ENCODE peak calls at places on chromosomes 12 and 14, in nine cellular contexts. X is NCI-H1092; Y is iPS DF 19.7; K is NCI-H1694; C is stimulated activated naive CD8-positive, alpha-beta T cell treated with anti-CD3 and anti-CD28 coated beads, Interleukin-15, amount 100 ng/mL, for 72 hours; Q is stimulated activated CD4-positive, alpha-beta T cell treated with anti-CD3 and anti-CD28 coated beads, TNF-alpha, amount 100 ng/mL, for 24 hours; D is amygdala; P is amniotic epithelial cell; M is CD4-positive, alpha-beta T cell. I is an unnamed sample.

GRCh38 chr12:61412209-61412608 is 848.0 kb upstream of the USP15 start:
- DNase-seq in P (no peak), K (no peak), X (no peak), C (no peak), Y (no peak), D (no peak), Q (no peak), M (no peak), I (no peak)

GRCh38 chr14:91352101-91352500 is 65.5 kb downstream of the CCDC88C start:
- DNase-seq in X (peak; percentile 41), P (no peak), K (no peak), D (peak; percentile 47), Q (no peak), C (no peak), M (no peak), Y (no peak), I (no peak)

GRCh38 chr12:12788675-12789368 is 3.4 kb downstream of the APOLD1 start:
- DNase-seq in M (peak; percentile 47), K (peak; percentile 93), X (peak; percentile 69), C (peak; percentile 40), D (peak; percentile 54), Y (peak; percentile 48), Q (peak; percentile 36), P (peak; percentile 67), I (no peak)

GRCh38 chr12:18589316-18589715 is 148.5 kb downstream of the PLCZ1 start:
- DNase-seq in K (no peak), P (peak; percentile 24), M (no peak), X (no peak), D (no peak), C (no peak), Y (no peak), Q (no peak), I (no peak)

GRCh38 chr12:22318122-22318737 is 16.3 kb downstream of the ST8SIA1 start:
- DNase-seq in Y (no peak), P (peak; percentile 78), D (no peak), K (no peak), X (no peak), Q (no peak), C (no peak), M (no peak), I (no peak)

GRCh38 chr14:96584907-96585671 is 82.9 kb downstream of the PAPOLA start:
- DNase-seq in Q (no peak), X (no peak), Y (no peak), D (no peak), M (no peak), P (no peak), C (no peak), K (no peak), I (no peak)

GRCh38 chr14:59248170-59248569 is 59.7 kb downstream of the DAAM1 start:
- DNase-seq in D (no peak), Y (no peak), P (no peak), Q (no peak), C (no peak), X (no peak), M (no peak), K (no peak), I (no peak)

GRCh38 chr14:94322648-94323570 is at the start of gene SERPINA6:
- DNase-seq in D (no peak), Q (no peak), P (peak; percentile 21), X (no peak), Y (no peak), K (no peak), C (no peak), M (no peak), I (no peak)

GRCh38 chr14:26606729-26607128 is 8.9 kb upstream of the NOVA1 start:
- DNase-seq in Y (no peak), K (no peak), D (no peak), M (no peak), C (no peak), X (no peak), P (no peak), Q (no peak), I (no peak)

GRCh38 chr12:79782197-79782890 is 91.6 kb upstream of the PAWR start:
- DNase-seq in P (peak; percentile 59), X (no peak), D (no peak), Q (no peak), K (no peak), Y (no peak), M (no peak), C (no peak), I (no peak)

GRCh38 chr12:59820594-59821011 is 224.8 kb downstream of the SLC16A7 start:
- DNase-seq in D (no peak), K (no peak), Y (no peak), C (no peak), X (no peak), P (peak; percentile 70), M (no peak), Q (no peak), I (no peak)

GRCh38 chr12:94718114-94718513 is 67.8 kb upstream of the TMCC3 start:
- DNase-seq in D (no peak), M (no peak), Y (no peak), K (peak; percentile 9), P (peak; percentile 29), C (no peak), Q (no peak), X (no peak), I (no peak)

GRCh38 chr12:43578782-43579181 is 26.8 kb upstream of the ADAMTS20 start:
- DNase-seq in P (peak; percentile 14), M (no peak), C (no peak), Y (no peak), Q (no peak), D (no peak), X (no peak), K (no peak), I (no peak)

GRCh38 chr12:116011217-116011616 is 266.3 kb downstream of the MED13L start:
- DNase-seq in C (no peak), D (no peak), Q (no peak), Y (no peak), P (no peak), X (no peak), K (no peak), M (no peak), I (no peak)

GRCh38 chr14:103723176-103724081 is 7.8 kb downstream of the ZFYVE21 start:
- DNase-seq in Q (no peak), C (no peak), M (no peak), Y (no peak), X (no peak), D (peak; percentile 71), K (no peak), P (no peak), I (no peak)

GRCh38 chr14:105891631-105892452 is 365.5 kb downstream of the TMEM121 start:
- DNase-seq in P (no peak), X (no peak), Q (no peak), Y (no peak), D (no peak), K (no peak), C (no peak), M (no peak), I (no peak)

GRCh38 chr12:790253-790563 is 37.8 kb downstream of the WNK1 start:
- DNase-seq in Q (no peak), K (no peak), Y (no peak), P (no peak), M (no peak), X (no peak), D (no peak), C (no peak), I (no peak)

GRCh38 chr12:92995258-92995905 is 66.3 kb upstream of the EEA1 start:
- DNase-seq in X (no peak), C (no peak), Q (no peak), M (no peak), P (no peak), Y (no peak), K (no peak), D (no peak), I (no peak)

GRCh38 chr14:104752338-104752734 is 611 bp upstream of the SIVA1 start:
- DNase-seq in Q (no peak), Y (no peak), P (no peak), K (no peak), M (no peak), X (no peak), D (no peak), C (no peak), I (peak; percentile 98)

GRCh38 chr12:124370851-124371250 is 76.0 kb downstream of the RFLNA start:
- DNase-seq in X (no peak), Q (no peak), C (no peak), Y (no peak), P (no peak), D (no peak), K (no peak), M (no peak), I (no peak)

GRCh38 chr14:103311171-103311997 is 22.7 kb upstream of the EIF5 start:
- DNase-seq in X (no peak), Q (no peak), C (no peak), M (no peak), Y (no peak), P (no peak), D (no peak), K (no peak), I (no peak)

GRCh38 chr14:70709726-70710382 is 68.1 kb downstream of the TTC9 start:
- DNase-seq in K (no peak), M (no peak), D (no peak), X (peak; percentile 91), Q (no peak), Y (no peak), P (no peak), C (no peak), I (no peak)